ENCODE peak calls at places on chromosomes 2 and 18, in five cellular contexts. N, V, C, K and M are unnamed samples.

GRCh38 chr2:128727914-128728313 is 409.2 kb upstream of the HS6ST1 start:
- DNase-seq in K (no peak), C (no peak), N (no peak), V (peak), M (peak)

GRCh38 chr2:86788172-86788571 is 2.5 kb downstream of the CD8A start:
- DNase-seq in V (no peak), N (peak), K (no peak), C (no peak), M (no peak)

GRCh38 chr2:204170419-204170818 is 233.9 kb downstream of the ICOS start:
- DNase-seq in K (no peak), N (no peak), C (no peak), V (no peak), M (no peak)

GRCh38 chr18:50749421-50749820 is 70.4 kb downstream of the MRO start:
- DNase-seq in C (no peak), K (no peak), V (no peak), N (no peak), M (no peak)

GRCh38 chr18:54558609-54559585 is 32.1 kb upstream of the DYNAP start:
- DNase-seq in N (no peak), K (peak), V (peak), C (peak), M (no peak)

GRCh38 chr2:174606336-174606735 is 8.7 kb upstream of the WIPF1 start:
- DNase-seq in V (peak), N (no peak), K (peak), C (no peak), M (peak)

GRCh38 chr2:146321175-146321574 is 1523.7 kb upstream of the ACVR2A start:
- DNase-seq in C (no peak), K (no peak), V (peak), N (no peak), M (no peak)

GRCh38 chr2:27715318-27716165 is 51.9 kb downstream of the SLC4A1AP start:
- DNase-seq in K (peak), N (peak), C (peak), V (peak), M (no peak)

GRCh38 chr2:127675335-127676261 is at the start of gene LIMS2:
- DNase-seq in N (peak), C (no peak), K (peak), V (peak), M (peak)

GRCh38 chr2:127293758-127294562 is at the start of gene ERCC3:
- DNase-seq in V (peak), N (peak), C (peak), K (peak), M (peak)

GRCh38 chr18:52312321-52312720 is 27.7 kb upstream of the DCC start:
- DNase-seq in C (no peak), N (no peak), V (no peak), K (no peak), M (no peak)

GRCh38 chr2:192029089-192029488 is 165.6 kb downstream of the TMEFF2 start:
- DNase-seq in N (no peak), K (peak), C (peak), V (peak), M (no peak)

GRCh38 chr2:230225486-230225885 is at the start of gene SP140:
- DNase-seq in N (peak), C (no peak), V (no peak), K (no peak), M (no peak)